ENCODE peak calls at places on chromosomes 7 and 10, in eight cellular contexts. G is HepG2, S is A549, W is GM12878, R is stomach, X is ovary, E is K562, H is suprapubic skin. I is an unnamed sample.

GRCh38 chr10:79078367-79079073 is 9.8 kb downstream of the ZMIZ1 start:
- DNase-seq in G (no peak), S (no peak), W (no peak), R (no peak), X (no peak), E (no peak), H (no peak), I (no peak)

GRCh38 chr7:652881-653280 is 73.6 kb upstream of the DNAAF5 start:
- DNase-seq in G (no peak), S (no peak), W (no peak), R (no peak), X (no peak), E (no peak), H (no peak), I (no peak)

GRCh38 chr10:3264178-3264867 is 91.7 kb upstream of the PITRM1 start:
- DNase-seq in G (no peak), S (no peak), W (no peak), R (no peak), X (no peak), E (no peak), H (peak), I (no peak)

GRCh38 chr10:50554995-50555568 is 68.7 kb downstream of the SGMS1 start:
- DNase-seq in G (no peak), S (no peak), W (no peak), R (no peak), X (no peak), E (peak), H (no peak), I (no peak)

GRCh38 chr10:130745831-130746230 is 565.7 kb downstream of the TCERG1L start:
- DNase-seq in G (no peak), S (no peak), W (no peak), R (peak), X (peak), E (no peak), H (peak), I (no peak)

GRCh38 chr7:107138696-107139420 is 29.9 kb upstream of the HBP1 start:
- DNase-seq in G (no peak), S (no peak), W (no peak), R (no peak), X (no peak), E (no peak), H (no peak), I (no peak)

GRCh38 chr7:26369519-26370385 is 78.1 kb downstream of the SNX10 start:
- DNase-seq in G (peak), S (peak), W (no peak), R (no peak), X (no peak), E (peak), H (no peak), I (no peak)

GRCh38 chr10:126270116-126270515 is 118.2 kb downstream of the ADAM12 start:
- DNase-seq in G (no peak), S (no peak), W (no peak), R (no peak), X (no peak), E (no peak), H (no peak), I (no peak)

GRCh38 chr7:156091515-156092080 is 279.3 kb upstream of the SHH start:
- DNase-seq in G (no peak), S (no peak), W (no peak), R (no peak), X (no peak), E (no peak), H (no peak), I (no peak)

GRCh38 chr7:2544541-2545188 is 10.7 kb downstream of the BRAT1 start:
- DNase-seq in G (no peak), S (no peak), W (no peak), R (no peak), X (no peak), E (no peak), H (peak), I (no peak)

GRCh38 chr10:79028456-79029010 is 40.2 kb upstream of the ZMIZ1 start:
- DNase-seq in G (no peak), S (no peak), W (no peak), R (no peak), X (peak), E (no peak), H (peak), I (no peak)

GRCh38 chr10:95181731-95182130 is 12.3 kb upstream of the ACSM6 start:
- DNase-seq in G (peak), S (no peak), W (no peak), R (no peak), X (no peak), E (no peak), H (no peak), I (no peak)

GRCh38 chr7:121831320-121831719 is 41.6 kb upstream of the PTPRZ1 start:
- DNase-seq in G (no peak), S (no peak), W (no peak), R (no peak), X (no peak), E (no peak), H (no peak), I (no peak)

GRCh38 chr7:90412458-90413184 is 9.4 kb downstream of the CLDN12 start:
- DNase-seq in G (peak), S (no peak), W (no peak), R (peak), X (no peak), E (peak), H (no peak), I (no peak)

GRCh38 chr7:102403563-102403962 is 7.4 kb downstream of the PRKRIP1 start:
- DNase-seq in G (no peak), S (no peak), W (no peak), R (no peak), X (no peak), E (no peak), H (no peak), I (no peak)

GRCh38 chr7:55576753-55577152 is 4.5 kb upstream of the VOPP1 start:
- DNase-seq in G (no peak), S (no peak), W (no peak), R (no peak), X (no peak), E (no peak), H (no peak), I (no peak)

GRCh38 chr10:30445716-30446115 is 11.7 kb downstream of the MAP3K8 start:
- DNase-seq in G (no peak), S (no peak), W (no peak), R (no peak), X (no peak), E (no peak), H (no peak), I (no peak)

GRCh38 chr10:100717166-100717565 is 28.2 kb upstream of the PAX2 start:
- DNase-seq in G (no peak), S (no peak), W (no peak), R (no peak), X (no peak), E (no peak), H (no peak), I (no peak)

GRCh38 chr7:38558786-38559185 is 72.4 kb downstream of the AMPH start:
- DNase-seq in G (no peak), S (no peak), W (no peak), R (no peak), X (no peak), E (no peak), H (no peak), I (no peak)

GRCh38 chr10:30984563-30985328 is 46.9 kb downstream of the ZNF438 start:
- DNase-seq in G (no peak), S (no peak), W (no peak), R (no peak), X (no peak), E (no peak), H (no peak), I (no peak)

GRCh38 chr7:103989785-103990775 is 622 bp upstream of the RELN start:
- DNase-seq in G (peak), S (peak), W (no peak), R (no peak), X (no peak), E (peak), H (no peak), I (no peak)

GRCh38 chr10:124186956-124187355 is 93.6 kb upstream of the CHST15 start:
- DNase-seq in G (no peak), S (no peak), W (no peak), R (no peak), X (no peak), E (no peak), H (no peak), I (peak)

GRCh38 chr7:51059493-51059892 is 257.1 kb downstream of the COBL start:
- DNase-seq in G (no peak), S (no peak), W (no peak), R (no peak), X (no peak), E (no peak), H (no peak), I (no peak)

GRCh38 chr7:116836911-116837310 is 25.5 kb upstream of the CAPZA2 start:
- DNase-seq in G (no peak), S (peak), W (no peak), R (no peak), X (no peak), E (no peak), H (no peak), I (no peak)

GRCh38 chr7:95899919-95900513 is 127.7 kb downstream of the DYNC1I1 start:
- DNase-seq in G (peak), S (no peak), W (no peak), R (no peak), X (no peak), E (peak), H (no peak), I (no peak)

GRCh38 chr7:33719059-33719581 is 186.2 kb upstream of the BMPER start:
- DNase-seq in G (no peak), S (no peak), W (no peak), R (no peak), X (no peak), E (no peak), H (no peak), I (no peak)

GRCh38 chr10:87838650-87839049 is 20.6 kb upstream of the ATAD1 start:
- DNase-seq in G (no peak), S (no peak), W (no peak), R (no peak), X (no peak), E (no peak), H (no peak), I (no peak)

GRCh38 chr7:55043691-55044090 is 24.9 kb downstream of the EGFR start:
- DNase-seq in G (no peak), S (no peak), W (no peak), R (no peak), X (no peak), E (no peak), H (no peak), I (no peak)

GRCh38 chr7:30459591-30460245 is 18.9 kb downstream of the NOD1 start:
- DNase-seq in G (peak), S (peak), W (no peak), R (no peak), X (peak), E (no peak), H (peak), I (no peak)

GRCh38 chr10:36281871-36282331 is 639.8 kb upstream of the FZD8 start:
- DNase-seq in G (no peak), S (peak), W (no peak), R (no peak), X (no peak), E (no peak), H (no peak), I (no peak)

GRCh38 chr10:93376372-93377296 is 105.5 kb downstream of the MYOF start:
- DNase-seq in G (peak), S (peak), W (peak), R (peak), X (peak), E (peak), H (no peak), I (no peak)

GRCh38 chr10:122567056-122567660 is 6.6 kb downstream of the DMBT1 start:
- DNase-seq in G (no peak), S (no peak), W (no peak), R (peak), X (peak), E (peak), H (no peak), I (peak)

GRCh38 chr10:89553064-89553734 is 17.8 kb upstream of the SLC16A12 start:
- DNase-seq in G (peak), S (peak), W (no peak), R (no peak), X (no peak), E (no peak), H (no peak), I (no peak)

GRCh38 chr7:55413442-55413841 is 48.3 kb downstream of the LANCL2 start:
- DNase-seq in G (no peak), S (no peak), W (no peak), R (no peak), X (no peak), E (no peak), H (no peak), I (no peak)

GRCh38 chr7:123624527-123625183 is 23.0 kb downstream of the ASB15 start:
- DNase-seq in G (peak), S (peak), W (peak), R (peak), X (peak), E (peak), H (no peak), I (peak)

GRCh38 chr7:2461268-2462026 is 14.8 kb downstream of the GRIFIN start:
- DNase-seq in G (no peak), S (no peak), W (no peak), R (no peak), X (no peak), E (no peak), H (no peak), I (no peak)

GRCh38 chr10:75395955-75396860 is 5.4 kb downstream of the ZNF503 start:
- DNase-seq in G (no peak), S (no peak), W (no peak), R (no peak), X (peak), E (no peak), H (peak), I (peak)

GRCh38 chr10:132925071-132925561 is 17.3 kb downstream of the CFAP46 start:
- DNase-seq in G (no peak), S (no peak), W (no peak), R (no peak), X (no peak), E (no peak), H (no peak), I (no peak)

GRCh38 chr10:359762-360161 is 224.5 kb downstream of the ZMYND11 start:
- DNase-seq in G (no peak), S (no peak), W (no peak), R (no peak), X (no peak), E (no peak), H (no peak), I (no peak)

GRCh38 chr10:359093-359492 is 223.8 kb downstream of the ZMYND11 start:
- DNase-seq in G (no peak), S (no peak), W (no peak), R (no peak), X (no peak), E (peak), H (no peak), I (no peak)

GRCh38 chr10:354901-355617 is 219.8 kb downstream of the ZMYND11 start:
- DNase-seq in G (no peak), S (no peak), W (no peak), R (no peak), X (no peak), E (no peak), H (no peak), I (no peak)

GRCh38 chr10:356452-356851 is 221.2 kb downstream of the ZMYND11 start:
- DNase-seq in G (no peak), S (no peak), W (no peak), R (no peak), X (peak), E (no peak), H (no peak), I (no peak)

DNA sequence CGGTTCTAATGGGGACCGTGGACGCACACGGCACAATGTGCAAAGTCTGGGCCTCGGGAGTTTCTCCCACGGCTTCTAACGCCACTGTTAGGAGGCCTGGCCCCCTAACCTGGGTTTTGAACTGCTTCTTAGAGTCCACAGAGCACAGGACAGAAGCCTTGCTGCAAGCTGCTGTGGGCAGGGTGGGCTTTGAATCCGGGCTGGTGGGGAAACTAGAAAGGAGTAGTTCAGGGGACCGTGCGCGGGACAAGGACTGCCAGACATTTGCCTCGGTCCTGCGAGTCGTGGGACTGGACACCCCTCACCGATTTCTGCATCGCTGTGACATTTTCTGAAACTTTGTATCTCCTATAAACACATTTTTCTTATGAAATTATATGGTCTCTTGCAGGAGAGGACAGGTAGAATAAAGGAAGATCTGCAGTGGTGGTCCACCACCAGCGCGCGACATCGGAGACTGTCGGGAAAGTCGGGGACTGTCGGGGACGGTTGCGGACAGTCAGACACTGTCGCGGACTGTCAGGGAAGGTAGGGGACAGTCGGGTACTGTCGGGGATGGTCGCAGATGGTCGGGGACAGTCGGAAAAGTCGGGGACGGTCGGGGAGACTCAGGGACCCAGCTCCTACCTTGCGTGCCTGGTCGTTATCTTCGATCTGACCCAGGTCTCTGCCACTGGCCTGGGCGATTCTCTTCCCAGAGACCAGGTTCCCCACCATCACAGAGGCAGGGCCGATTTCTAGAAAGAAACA is 222.1 kb downstream of the ZMYND11 start:
- DNase-seq in G (no peak), S (no peak), W (no peak), R (no peak), X (peak), E (no peak), H (no peak), I (no peak)
- TF ChIP-seq EP300 in G (no peak), S (no peak), W (no peak), R (no peak), X (no peak), E (no peak), H (no peak), I (no peak)

DNA sequence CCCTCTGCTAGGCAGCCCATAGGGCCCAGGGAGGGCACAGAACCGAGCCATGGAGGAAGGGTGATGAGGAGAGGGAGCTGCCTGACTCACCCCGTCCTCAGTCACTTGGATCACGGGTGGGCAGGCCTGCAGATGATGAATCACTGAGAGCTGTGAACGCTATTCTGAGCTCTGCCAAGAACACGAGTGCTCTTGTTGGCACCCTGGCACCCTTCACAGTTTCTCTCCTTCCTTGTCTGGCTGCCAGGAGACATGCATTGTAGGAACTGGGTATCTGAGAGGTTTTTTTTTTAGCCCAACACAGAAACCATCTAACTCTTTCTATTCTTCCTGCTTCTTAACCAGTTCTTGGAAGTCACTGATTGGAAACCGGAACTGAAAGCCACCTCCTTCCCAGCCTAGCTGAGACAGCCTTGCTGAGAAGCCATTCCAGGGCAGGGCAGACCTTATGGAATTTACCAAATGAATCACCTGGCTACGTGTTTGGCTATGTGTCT is 82.1 kb downstream of the SLC37A3 start:
- DNase-seq in G (no peak), S (peak), W (no peak), R (peak), X (peak), E (peak), H (peak), I (no peak)
- TF ChIP-seq EP300 in G (no peak), S (no peak), W (no peak), R (no peak), X (no peak), E (no peak), H (no peak), I (no peak)

GRCh38 chr10:34607894-34608293 is 207.2 kb downstream of the PARD3 start:
- DNase-seq in G (peak), S (no peak), W (no peak), R (no peak), X (no peak), E (no peak), H (no peak), I (no peak)
- TF ChIP-seq EP300 in G (no peak), S (no peak), W (no peak), R (no peak), X (no peak), E (no peak), H (no peak), I (no peak)

GRCh38 chr10:102404361-102405107 is 9.0 kb downstream of the NFKB2 start:
- DNase-seq in G (no peak), S (no peak), W (no peak), R (no peak), X (peak), E (no peak), H (no peak), I (no peak)
- TF ChIP-seq EP300 in G (no peak), S (no peak), W (no peak), R (no peak), X (no peak), E (no peak), H (no peak), I (no peak)

DNA sequence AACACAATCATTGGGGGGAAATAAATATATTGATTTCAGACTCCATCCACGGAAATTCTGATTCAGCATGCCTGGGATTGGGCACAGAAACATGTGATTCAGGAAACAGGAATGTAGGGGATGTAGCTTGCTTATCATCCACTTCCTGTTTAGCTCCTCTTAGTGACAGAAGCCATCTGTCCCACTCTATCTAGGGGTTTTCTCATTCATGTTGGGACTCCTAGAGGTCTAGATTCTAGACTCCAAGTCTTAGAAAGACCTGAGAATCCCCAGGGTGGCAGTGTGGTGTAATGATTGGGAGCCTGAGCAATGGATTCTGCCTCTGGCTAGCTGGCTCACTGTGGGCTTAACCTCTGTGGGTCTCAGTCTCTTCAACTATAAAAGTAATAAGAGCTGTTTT is 67.9 kb downstream of the CDK1 start:
- DNase-seq in G (peak), S (no peak), W (no peak), R (no peak), X (no peak), E (no peak), H (no peak), I (no peak)
- TF ChIP-seq EP300 in G (no peak), S (no peak), W (no peak), R (no peak), X (no peak), E (no peak), H (no peak), I (no peak)

GRCh38 chr10:12533723-12534122 is 184.4 kb downstream of the CAMK1D start:
- DNase-seq in G (no peak), S (no peak), W (no peak), R (no peak), X (no peak), E (no peak), H (no peak), I (no peak)

GRCh38 chr10:12533151-12533550 is 183.8 kb downstream of the CAMK1D start:
- DNase-seq in G (no peak), S (no peak), W (no peak), R (no peak), X (no peak), E (no peak), H (no peak), I (no peak)

GRCh38 chr10:12530017-12530416 is 180.7 kb downstream of the CAMK1D start:
- DNase-seq in G (no peak), S (no peak), W (no peak), R (no peak), X (peak), E (no peak), H (no peak), I (peak)

GRCh38 chr10:12534824-12535223 is 185.5 kb downstream of the CAMK1D start:
- DNase-seq in G (no peak), S (no peak), W (no peak), R (no peak), X (no peak), E (peak), H (no peak), I (no peak)

GRCh38 chr10:12531305-12531738 is 182.0 kb downstream of the CAMK1D start:
- DNase-seq in G (no peak), S (no peak), W (no peak), R (no peak), X (peak), E (no peak), H (no peak), I (no peak)
- TF ChIP-seq EP300 in G (no peak), S (no peak), W (no peak), R (no peak), X (no peak), E (no peak), H (no peak), I (no peak)

I was measured in H1.